ENCODE peak calls at places on chromosomes 11 and 22, in five cellular contexts. U is stimulated activated CD4-positive, alpha-beta T cell treated with anti-CD3 and anti-CD28 coated beads, Interleukin-4, amount 100 ng/mL, for 1 hour; C is glutamatergic neuron; J is pancreas; N is activated effector memory CD4-positive, alpha-beta T cell treated with anti-CD3 and anti-CD28 coated beads, Interleukin-2, amount 50 U/mL, for 16 hours. X is an unnamed sample.

GRCh38 chr11:103035656-103036434 is 56.1 kb downstream of the DCUN1D5 start:
- DNase-seq in U (no peak), C (no peak), J (peak), N (no peak), X (peak)

GRCh38 chr11:83092488-83093384 is 21.0 kb upstream of the RAB30 start:
- DNase-seq in U (no peak), C (peak), J (peak), N (no peak), X (peak)

GRCh38 chr11:84830372-84830771 is 796.8 kb downstream of the DLG2 start:
- DNase-seq in U (no peak), C (no peak), J (no peak), N (no peak), X (no peak)

GRCh38 chr22:36470994-36471331 is 10.5 kb downstream of the TXN2 start:
- DNase-seq in U (no peak), C (no peak), J (no peak), N (no peak), X (no peak)

GRCh38 chr11:1832181-1832988 is 2.4 kb upstream of the SYT8 start:
- DNase-seq in U (peak), C (peak), J (no peak), N (peak), X (peak)

GRCh38 chr11:19766810-19767209 is 54.2 kb downstream of the NAV2 start:
- DNase-seq in U (no peak), C (no peak), J (no peak), N (no peak), X (no peak)

GRCh38 chr11:9263840-9264380 is 1.2 kb downstream of the DENND5A start:
- DNase-seq in U (peak), C (no peak), J (no peak), N (peak), X (no peak)

GRCh38 chr22:49913026-49913425 is 5.2 kb downstream of the ALG12 start:
- DNase-seq in U (no peak), C (no peak), J (no peak), N (no peak), X (no peak)

GRCh38 chr11:33722579-33723234 is 13.5 kb downstream of the CD59 start:
- DNase-seq in U (no peak), C (no peak), J (no peak), N (peak), X (peak)

GRCh38 chr11:112584674-112585073 is 324.0 kb upstream of the PLET1 start:
- DNase-seq in U (no peak), C (no peak), J (no peak), N (no peak), X (peak)

GRCh38 chr11:30120045-30120589 is 103.3 kb upstream of the KCNA4 start:
- DNase-seq in U (no peak), C (no peak), J (no peak), N (no peak), X (no peak)

GRCh38 chr22:37229805-37230672 is 14.0 kb downstream of the RAC2 start:
- DNase-seq in U (peak), C (no peak), J (no peak), N (peak), X (no peak)

GRCh38 chr22:19847345-19847632 is 7.4 kb downstream of the GNB1L start:
- DNase-seq in U (no peak), C (no peak), J (no peak), N (no peak), X (no peak)

GRCh38 chr11:106379265-106379664 is 301.8 kb downstream of the AASDHPPT start:
- DNase-seq in U (no peak), C (no peak), J (no peak), N (no peak), X (no peak)

GRCh38 chr11:31160504-31161422 is 208.8 kb downstream of the DCDC1 start:
- DNase-seq in U (no peak), C (no peak), J (no peak), N (no peak), X (peak)

GRCh38 chr11:95923730-95924413 is at the start of gene MTMR2:
- DNase-seq in U (peak), C (peak), J (peak), N (peak), X (peak)

GRCh38 chr11:112961751-112962747 is 829 bp downstream of the NCAM1 start:
- DNase-seq in U (no peak), C (peak), J (no peak), N (no peak), X (no peak)

GRCh38 chr11:119532551-119532950 is 109.6 kb upstream of the THY1 start:
- DNase-seq in U (no peak), C (no peak), J (no peak), N (no peak), X (no peak)

GRCh38 chr11:118916842-118917388 is 8.8 kb downstream of the BCL9L start:
- DNase-seq in U (no peak), C (no peak), J (no peak), N (no peak), X (no peak)

GRCh38 chr11:76850815-76851214 is 9.9 kb upstream of the ACER3 start:
- DNase-seq in U (no peak), C (no peak), J (no peak), N (no peak), X (no peak)

GRCh38 chr11:86620796-86621575 is 51.4 kb downstream of the ME3 start:
- DNase-seq in U (no peak), C (no peak), J (no peak), N (no peak), X (no peak)

GRCh38 chr22:21959274-21960074 is 6.8 kb upstream of the PPM1F start:
- DNase-seq in U (no peak), C (no peak), J (no peak), N (no peak), X (no peak)

GRCh38 chr11:69982675-69983570 is 95.2 kb upstream of the ANO1 start:
- DNase-seq in U (no peak), C (no peak), J (no peak), N (no peak), X (no peak)

GRCh38 chr22:20217563-20217962 is 50.6 kb downstream of the RTN4R start:
- DNase-seq in U (no peak), C (no peak), J (no peak), N (no peak), X (no peak)

GRCh38 chr11:75949023-75949672 is 134.1 kb downstream of the UVRAG start:
- DNase-seq in U (no peak), C (no peak), J (no peak), N (no peak), X (no peak)

GRCh38 chr11:78205256-78205655 is 16.5 kb downstream of the USP35 start:
- DNase-seq in U (no peak), C (no peak), J (no peak), N (no peak), X (no peak)

GRCh38 chr22:19799322-19800190 is 39.0 kb downstream of the TBX1 start:
- DNase-seq in U (no peak), C (peak), J (no peak), N (no peak), X (no peak)

GRCh38 chr11:6405837-6406236 is 13.1 kb downstream of the APBB1 start:
- DNase-seq in U (no peak), C (no peak), J (no peak), N (no peak), X (no peak)

GRCh38 chr11:118635237-118635591 is 27.8 kb downstream of the PHLDB1 start:
- DNase-seq in U (no peak), C (no peak), J (no peak), N (no peak), X (no peak)

GRCh38 chr11:35367491-35367890 is 51.9 kb downstream of the SLC1A2 start:
- DNase-seq in U (no peak), C (no peak), J (no peak), N (no peak), X (no peak)

GRCh38 chr22:22818202-22818538 is 69.4 kb upstream of the IGLL5 start:
- DNase-seq in U (no peak), C (no peak), J (no peak), N (no peak), X (no peak)

GRCh38 chr22:36405671-36406070 is 17.9 kb upstream of the MYH9 start:
- DNase-seq in U (no peak), C (no peak), J (no peak), N (peak), X (no peak)